ENCODE peak calls at places on chromosome 12, in seven cellular contexts. V, Q, M, C, O, L and G are unnamed samples.

GRCh38 chr12:44873898-44874297 is 2.2 kb downstream of the NELL2 start:
- DNase-seq in C (no peak), M (no peak), O (no peak), L (no peak), V (no peak), Q (no peak), G (no peak)

GRCh38 chr12:6917491-6918231 is 3.3 kb downstream of the ENO2 start:
- DNase-seq in M (no peak), C (no peak), L (no peak), V (no peak), O (no peak), Q (no peak), G (no peak)

GRCh38 chr12:123113038-123113437 is 37.9 kb downstream of the PITPNM2 start:
- DNase-seq in O (no peak), Q (no peak), V (no peak), C (no peak), L (no peak), M (no peak), G (peak)

GRCh38 chr12:20250761-20251160 is 117.6 kb upstream of the PDE3A start:
- DNase-seq in V (no peak), C (no peak), O (no peak), M (no peak), Q (no peak), L (no peak), G (no peak)

GRCh38 chr12:107106241-107107025 is 13.1 kb upstream of the CRY1 start:
- DNase-seq in V (no peak), C (no peak), O (no peak), Q (no peak), L (no peak), M (no peak), G (no peak)

GRCh38 chr12:132170637-132171292 is 26.5 kb downstream of the NOC4L start:
- DNase-seq in C (no peak), L (no peak), O (no peak), Q (no peak), M (no peak), V (no peak), G (no peak)

GRCh38 chr12:112126000-112126431 is 656 bp downstream of the TRAFD1 start:
- DNase-seq in Q (no peak), V (no peak), O (no peak), L (no peak), M (no peak), C (peak), G (no peak)

GRCh38 chr12:11757531-11757930 is 108.1 kb downstream of the ETV6 start:
- DNase-seq in C (no peak), V (no peak), M (no peak), Q (no peak), O (no peak), L (no peak), G (no peak)

GRCh38 chr12:15393037-15393436 is 70.7 kb downstream of the PTPRO start:
- DNase-seq in M (no peak), O (no peak), C (no peak), V (no peak), L (no peak), Q (no peak), G (no peak)

GRCh38 chr12:5807090-5807414 is 138.0 kb downstream of the ANO2 start:
- DNase-seq in M (no peak), O (no peak), C (no peak), V (no peak), Q (no peak), L (no peak), G (no peak)

GRCh38 chr12:57192920-57193319 is 23.7 kb upstream of the NXPH4 start:
- DNase-seq in M (no peak), O (no peak), V (no peak), L (no peak), C (no peak), Q (no peak), G (no peak)

GRCh38 chr12:111519937-111520336 is 79.2 kb downstream of the ATXN2 start:
- DNase-seq in C (no peak), V (no peak), M (no peak), L (no peak), Q (no peak), O (no peak), G (no peak)

GRCh38 chr12:65313704-65314317 is 35.3 kb downstream of the MSRB3 start:
- DNase-seq in L (no peak), Q (no peak), C (no peak), V (no peak), O (no peak), M (no peak), G (no peak)

GRCh38 chr12:57216014-57216891 is at the start of gene NXPH4:
- DNase-seq in M (peak), L (peak), V (peak), O (no peak), C (peak), Q (no peak), G (peak)

GRCh38 chr12:1846421-1847405 is 26.3 kb downstream of the LRTM2 start:
- DNase-seq in M (no peak), L (no peak), C (no peak), O (no peak), V (no peak), Q (no peak), G (no peak)

GRCh38 chr12:23221066-23221465 is 596.1 kb downstream of the ETNK1 start:
- DNase-seq in C (no peak), O (no peak), Q (no peak), V (no peak), M (no peak), L (peak), G (peak)

GRCh38 chr12:92915365-92915764 is 13.7 kb downstream of the EEA1 start:
- DNase-seq in Q (no peak), V (no peak), C (no peak), L (no peak), O (no peak), M (no peak), G (no peak)

GRCh38 chr12:131229426-131230339 is 276.0 kb downstream of the ADGRD1 start:
- DNase-seq in C (no peak), O (no peak), L (no peak), V (no peak), M (no peak), Q (no peak), G (peak)

GRCh38 chr12:24881724-24882371 is 67.1 kb downstream of the BCAT1 start:
- DNase-seq in M (no peak), C (no peak), V (no peak), Q (no peak), L (no peak), O (no peak), G (no peak)